ENCODE peak calls at places on chromosomes 16 and 17, in nine cellular contexts. O is upper lobe of right lung, D is cardiac fibroblast, W is spleen, A is lower leg skin, Q is coronary artery, K is astrocyte of the spinal cord, J is pancreas, C is AG04450. I is an unnamed sample.

GRCh38 chr17:60080545-60080944 is 1.8 kb upstream of the HEATR6 start:
- DNase-seq in W (no peak), O (no peak), C (no peak), A (no peak), D (no peak), K (no peak), J (no peak), Q (no peak), I (no peak)

GRCh38 chr17:7548585-7549400 is at the start of gene TNFSF12:
- DNase-seq in Q (peak), J (peak), D (peak), C (no peak), A (peak), K (no peak), W (peak), O (peak), I (peak)

GRCh38 chr17:59498421-59499307 is 66.7 kb upstream of the DHX40 start:
- DNase-seq in C (no peak), Q (no peak), J (no peak), K (peak), O (no peak), W (no peak), D (peak), A (no peak), I (no peak)

GRCh38 chr16:53129281-53130192 is 74.7 kb downstream of the CHD9 start:
- DNase-seq in D (peak), W (no peak), O (no peak), C (peak), J (no peak), Q (no peak), A (no peak), K (peak), I (no peak)

GRCh38 chr16:87681990-87682570 is 79.8 kb downstream of the JPH3 start:
- DNase-seq in O (no peak), J (no peak), C (peak), K (peak), W (no peak), Q (no peak), D (peak), A (no peak), I (peak)

GRCh38 chr17:50143461-50144176 is 6.9 kb downstream of the PPP1R9B start:
- DNase-seq in J (no peak), O (no peak), W (no peak), Q (no peak), K (no peak), C (no peak), A (no peak), D (no peak), I (no peak)

GRCh38 chr16:5056347-5056746 is 9.4 kb downstream of the C16orf89 start:
- DNase-seq in W (peak), C (no peak), O (peak), D (no peak), J (no peak), A (no peak), Q (no peak), K (no peak), I (peak)

GRCh38 chr17:75864448-75864871 is 9.3 kb upstream of the WBP2 start:
- DNase-seq in D (peak), Q (peak), A (peak), W (peak), K (peak), J (no peak), O (peak), C (peak), I (peak)

GRCh38 chr17:48593126-48593829 is at the start of gene HOXB5:
- DNase-seq in Q (no peak), D (no peak), K (no peak), W (no peak), A (no peak), O (no peak), J (no peak), C (no peak), I (no peak)

GRCh38 chr17:12064395-12064794 is 43.7 kb downstream of the MAP2K4 start:
- DNase-seq in J (no peak), W (no peak), A (no peak), Q (no peak), C (no peak), O (no peak), D (no peak), K (no peak), I (no peak)

GRCh38 chr16:66618588-66618987 is 14.1 kb downstream of the CMTM3 start:
- DNase-seq in A (no peak), O (no peak), W (peak), Q (no peak), C (peak), K (peak), D (peak), J (no peak), I (peak)

GRCh38 chr17:17445296-17445924 is 31.4 kb upstream of the MED9 start:
- DNase-seq in Q (no peak), K (no peak), D (no peak), C (no peak), J (no peak), O (no peak), W (no peak), A (no peak), I (no peak)

GRCh38 chr17:8151120-8151640 is 1.0 kb downstream of the PER1 start:
- DNase-seq in A (peak), J (peak), K (peak), Q (peak), D (peak), O (peak), W (peak), C (peak), I (peak)

GRCh38 chr17:28087743-28088142 is 45.3 kb downstream of the NLK start:
- DNase-seq in D (no peak), K (no peak), C (no peak), A (no peak), O (no peak), W (no peak), Q (no peak), J (no peak), I (no peak)

GRCh38 chr16:67857547-67858233 is 10.2 kb upstream of the CENPT start:
- DNase-seq in J (peak), A (peak), K (peak), Q (peak), D (peak), W (no peak), C (peak), O (peak), I (peak)

GRCh38 chr17:9878791-9879525 is 26.1 kb downstream of the RCVRN start:
- DNase-seq in O (no peak), J (no peak), Q (no peak), W (no peak), A (no peak), K (peak), D (no peak), C (no peak), I (no peak)

GRCh38 chr17:18118633-18118975 is 10.0 kb downstream of the MYO15A start:
- DNase-seq in Q (no peak), K (no peak), C (no peak), D (no peak), O (no peak), J (no peak), A (no peak), W (no peak), I (no peak)

GRCh38 chr16:62213763-62214162 is 177.5 kb upstream of the CDH8 start:
- DNase-seq in C (no peak), Q (no peak), K (no peak), W (no peak), A (no peak), D (no peak), O (no peak), J (no peak), I (no peak)

GRCh38 chr17:9174779-9175574 is 153.7 kb downstream of the NTN1 start:
- DNase-seq in J (no peak), W (no peak), K (no peak), Q (no peak), C (no peak), A (no peak), O (no peak), D (no peak), I (no peak)

GRCh38 chr17:44069974-44070454 is 521 bp upstream of the G6PC3 start:
- DNase-seq in O (no peak), W (no peak), Q (no peak), J (no peak), C (no peak), K (no peak), A (no peak), D (peak), I (no peak)

GRCh38 chr17:74646231-74646630 is 22.7 kb upstream of the CD300E start:
- DNase-seq in D (peak), K (no peak), W (no peak), C (no peak), J (no peak), A (no peak), O (no peak), Q (no peak), I (no peak)

GRCh38 chr16:11806721-11807120 is 9.7 kb upstream of the ZC3H7A start:
- DNase-seq in Q (no peak), W (no peak), J (no peak), O (peak), K (no peak), C (no peak), D (peak), A (no peak), I (no peak)

GRCh38 chr16:6111390-6111789 is 1013.8 kb upstream of the EEF2KMT start:
- DNase-seq in Q (no peak), D (no peak), O (no peak), A (no peak), C (no peak), J (no peak), K (peak), W (no peak), I (no peak)

GRCh38 chr16:21301168-21301894 is 23.2 kb upstream of the CRYM start:
- DNase-seq in W (peak), J (peak), D (peak), A (peak), K (peak), C (no peak), Q (peak), O (peak), I (peak)

GRCh38 chr16:57624044-57624688 is 4.3 kb upstream of the ADGRG1 start:
- DNase-seq in A (no peak), Q (no peak), K (no peak), D (peak), O (no peak), J (no peak), W (peak), C (no peak), I (no peak)

GRCh38 chr16:19861069-19861468 is 23.6 kb downstream of the GPRC5B start:
- DNase-seq in K (no peak), W (no peak), A (no peak), C (no peak), O (no peak), Q (no peak), J (no peak), D (no peak), I (no peak)

GRCh38 chr17:78387982-78388941 is 9.8 kb downstream of the PGS1 start:
- DNase-seq in D (peak), W (no peak), A (no peak), Q (no peak), K (peak), C (no peak), J (no peak), O (no peak), I (peak)

GRCh38 chr17:29566473-29567361 is at the start of gene ABHD15:
- DNase-seq in C (no peak), J (peak), D (peak), A (peak), W (peak), Q (peak), K (peak), O (peak), I (peak)

GRCh38 chr16:54199486-54200160 is 87.0 kb downstream of the IRX3 start:
- DNase-seq in O (no peak), D (no peak), Q (no peak), W (no peak), A (no peak), C (no peak), J (no peak), K (no peak), I (no peak)

GRCh38 chr16:58644765-58645487 is 15.3 kb upstream of the CNOT1 start:
- DNase-seq in K (no peak), D (no peak), W (no peak), Q (no peak), O (no peak), J (no peak), C (no peak), A (no peak), I (no peak)

GRCh38 chr16:88071908-88072307 is 120.7 kb downstream of the BANP start:
- DNase-seq in K (no peak), J (no peak), W (peak), C (no peak), Q (no peak), O (no peak), D (no peak), A (no peak), I (no peak)

DNA sequence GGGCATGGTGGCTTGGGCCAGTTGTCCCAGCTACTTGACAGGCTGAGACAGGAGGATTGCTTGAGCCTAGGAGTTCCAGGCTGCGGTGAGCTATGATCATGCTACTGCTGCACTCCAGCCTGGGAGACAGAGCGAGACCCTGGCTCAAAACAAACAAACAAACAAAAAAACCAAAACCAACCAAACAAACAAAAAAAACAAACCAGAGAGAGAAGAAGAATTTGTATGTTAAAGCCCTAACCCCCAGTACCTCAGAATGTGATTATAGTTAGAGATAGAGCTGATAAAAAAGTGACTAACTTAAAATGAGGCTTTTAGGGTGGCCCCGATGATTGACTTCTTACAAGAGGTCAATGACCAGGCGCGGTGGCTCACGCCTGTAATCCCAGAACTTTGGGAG is 1.7 kb upstream of the MMP25 start:
- DNase-seq in Q (no peak), O (no peak), C (no peak), A (no peak), D (no peak), J (no peak), K (no peak), W (no peak), I (no peak)
- H3K4me3 ChIP-seq in Q (no peak), O (no peak), C (no peak), A (no peak), D (no peak), J (no peak), K (no peak), W (no peak), I (no peak)

GRCh38 chr17:61410100-61410551 is 10.5 kb downstream of the TBX2 start:
- DNase-seq in Q (no peak), C (no peak), D (no peak), W (peak), J (no peak), A (no peak), O (peak), K (no peak), I (no peak)
- H3K4me3 ChIP-seq in Q (peak), C (peak), D (no peak), W (peak), J (no peak), A (no peak), O (peak), K (no peak), I (peak)

DNA sequence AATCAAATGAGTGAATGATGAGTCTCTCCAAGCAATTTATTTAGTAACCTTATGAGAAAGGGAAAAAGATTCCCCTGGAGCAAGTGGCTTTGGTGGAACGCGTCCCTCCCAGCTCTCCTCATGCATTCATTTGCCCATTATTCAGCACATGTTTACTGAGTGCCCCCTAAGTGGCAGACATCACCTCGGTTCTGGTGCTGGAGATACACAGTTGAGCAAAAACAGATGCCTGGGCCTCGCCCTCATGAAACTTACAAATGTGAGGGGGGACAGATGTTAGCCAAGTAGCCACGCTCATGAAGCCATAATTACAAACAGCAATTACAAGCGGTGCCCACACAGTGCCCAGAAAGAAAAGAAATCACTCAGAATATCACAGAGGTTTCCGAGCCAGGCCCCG is 45.1 kb upstream of the CIBAR2 start:
- DNase-seq in A (no peak), W (no peak), C (no peak), J (no peak), Q (no peak), K (no peak), O (no peak), D (no peak), I (no peak)
- H3K4me3 ChIP-seq in A (no peak), W (peak), C (no peak), J (no peak), Q (no peak), K (no peak), O (no peak), D (no peak), I (no peak)

GRCh38 chr16:90034504-90034903 is 15.2 kb upstream of the DBNDD1 start:
- DNase-seq in D (no peak), Q (no peak), K (no peak), J (no peak), W (no peak), C (no peak), A (no peak), O (no peak), I (no peak)
- H3K4me3 ChIP-seq in D (no peak), Q (no peak), K (no peak), J (no peak), W (no peak), C (no peak), A (no peak), O (no peak), I (no peak)

GRCh38 chr17:58327363-58328194 is 1.0 kb downstream of the TSPOAP1 start:
- DNase-seq in C (no peak), O (peak), D (no peak), J (no peak), K (no peak), A (no peak), Q (no peak), W (peak), I (no peak)
- H3K4me3 ChIP-seq in C (no peak), O (peak), D (no peak), J (no peak), K (no peak), A (no peak), Q (no peak), W (peak), I (no peak)

DNA sequence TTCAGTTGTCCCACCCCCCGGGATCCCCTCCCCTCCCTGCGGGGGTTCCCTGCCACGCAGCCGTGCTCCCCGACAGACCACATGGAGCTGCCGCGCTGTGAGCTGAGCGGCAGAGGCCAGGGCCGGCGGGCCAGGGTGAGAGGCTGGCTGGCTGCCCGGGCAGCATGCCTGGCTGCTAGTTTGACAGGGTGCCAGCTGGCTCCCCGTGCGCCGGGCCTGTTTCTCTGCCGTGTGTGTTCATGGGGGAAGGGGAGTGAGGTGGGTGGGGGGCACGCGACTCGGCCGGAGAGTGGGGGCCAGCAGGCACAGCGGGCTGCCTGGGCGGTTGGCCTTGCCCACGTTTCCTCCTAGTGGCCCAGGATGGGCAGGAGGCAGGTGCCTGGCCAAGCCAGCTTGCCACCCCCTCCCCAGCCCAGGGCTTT is 34.1 kb downstream of the BAHCC1 start:
- DNase-seq in D (peak), C (peak), A (no peak), O (peak), Q (peak), J (peak), K (peak), W (peak), I (peak)
- H3K4me3 ChIP-seq in D (no peak), C (no peak), A (no peak), O (no peak), Q (peak), J (no peak), K (no peak), W (no peak), I (no peak)

GRCh38 chr17:68600123-68600880 is 865 bp downstream of the FAM20A start:
- DNase-seq in A (no peak), O (peak), Q (no peak), K (no peak), D (peak), W (peak), J (no peak), C (no peak), I (peak)

GRCh38 chr17:68600881-68601564 is at the start of gene FAM20A:
- DNase-seq in C (no peak), A (no peak), K (no peak), Q (no peak), O (peak), W (peak), D (peak), J (peak), I (peak)

GRCh38 chr17:68598545-68598961 is 2.6 kb downstream of the FAM20A start:
- DNase-seq in D (no peak), K (no peak), Q (no peak), O (no peak), C (no peak), W (no peak), J (no peak), A (no peak), I (no peak)

GRCh38 chr17:68599091-68599872 is 1.9 kb downstream of the FAM20A start:
- DNase-seq in C (no peak), Q (no peak), D (peak), O (no peak), K (peak), J (no peak), A (no peak), W (no peak), I (no peak)

DNA sequence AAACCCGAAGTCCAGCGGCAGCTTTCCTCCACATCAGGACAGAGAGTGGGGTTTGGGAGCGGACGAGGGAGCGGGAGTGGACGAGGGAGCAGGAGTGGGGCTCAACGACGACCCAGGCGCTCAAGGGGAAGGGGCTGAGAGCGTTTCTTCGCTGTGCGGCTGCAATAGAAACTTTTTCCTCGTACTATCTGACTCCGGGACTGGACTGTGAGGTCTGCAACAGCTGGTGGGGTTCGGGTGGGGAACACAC is 1.4 kb downstream of the FAM20A start:
- DNase-seq in K (no peak), O (no peak), C (no peak), W (no peak), J (no peak), A (no peak), D (no peak), Q (no peak), I (no peak)
- H3K4me3 ChIP-seq in K (no peak), O (peak), C (no peak), W (peak), J (peak), A (peak), D (peak), Q (peak), I (no peak)

DNA sequence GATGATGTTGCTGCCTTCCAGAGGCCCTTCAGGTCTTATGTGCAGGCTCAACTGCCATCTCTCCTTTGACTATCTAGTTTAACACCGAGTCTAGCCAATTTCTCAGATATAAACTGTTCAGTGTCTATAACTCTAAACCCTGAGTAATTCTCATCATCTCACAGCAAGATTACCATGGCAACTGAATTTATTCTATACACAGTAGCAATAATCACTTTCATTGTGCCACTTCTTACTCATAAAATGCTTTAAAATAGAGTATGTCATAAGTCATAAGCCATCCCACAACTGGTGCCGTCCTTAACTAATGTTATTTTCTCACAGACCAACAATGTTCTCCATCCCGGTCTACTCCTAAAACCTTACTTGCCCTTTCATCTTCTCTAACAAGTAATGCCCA is 45.0 kb downstream of the SYNRG start:
- DNase-seq in O (no peak), D (no peak), C (no peak), J (no peak), Q (no peak), A (no peak), K (no peak), W (no peak), I (no peak)
- H3K4me3 ChIP-seq in O (no peak), D (no peak), C (no peak), J (no peak), Q (no peak), A (no peak), K (no peak), W (no peak), I (no peak)

I was measured in MG63.